ENCODE peak calls at places on chromosomes 11 and 22, in nine cellular contexts. S is activated CD4-positive, alpha-beta T cell treated with anti-CD3 and anti-CD28 coated beads for 24 hours; O is kidney glomerular epithelial cell; G is EH; U is amniotic stem cell; F is activated T-helper 1 cell treated with anti-CD3 and anti-CD28 coated beads, Interleukin-12 subunit alpha, Interleukin-12 subunit beta, Interleukin-2, Interleukin-4 antibody, amounts not matched to agents 30 ng/mL and 10 ng/mL and 1 ng/mL, durations not matched to agents 14 hours and 24 hours and 36 hours; C is fibroblast of the conjunctiva; Q is stimulated activated naive CD4-positive, alpha-beta T cell; M is activated T-cell treated with anti-CD3 and anti-CD28 coated beads, Interleukin-2, amount 50 U/mL, for 1 hour. H is an unnamed sample.

GRCh38 chr11:96267490-96268010 is 75.4 kb downstream of the MAML2 start:
- DNase-seq in S (peak), O (no peak), G (no peak), U (no peak), F (no peak), C (no peak), Q (no peak), M (no peak), H (no peak)

GRCh38 chr11:66815646-66816045 is 27.6 kb upstream of the RCE1 start:
- DNase-seq in S (no peak), O (no peak), G (peak), U (no peak), F (no peak), C (no peak), Q (no peak), M (no peak), H (no peak)

GRCh38 chr11:6200975-6201374 is 2.0 kb downstream of the OR52W1 start:
- DNase-seq in S (no peak), O (no peak), G (no peak), U (no peak), F (no peak), C (no peak), Q (no peak), M (no peak), H (no peak)

GRCh38 chr11:7646866-7647265 is 26.4 kb downstream of the CYB5R2 start:
- DNase-seq in S (no peak), O (no peak), G (no peak), U (no peak), F (no peak), C (no peak), Q (no peak), M (no peak), H (no peak)

GRCh38 chr11:93929407-93929806 is 79.0 kb upstream of the VSTM5 start:
- DNase-seq in S (no peak), O (no peak), G (no peak), U (no peak), F (no peak), C (no peak), Q (no peak), M (no peak), H (no peak)

GRCh38 chr22:50694099-50694498 is 21.5 kb downstream of the SHANK3 start:
- DNase-seq in S (no peak), O (no peak), G (no peak), U (no peak), F (no peak), C (no peak), Q (no peak), M (no peak), H (no peak)

GRCh38 chr22:43152355-43153071 is 1.2 kb downstream of the TSPO start:
- DNase-seq in S (peak), O (peak), G (peak), U (peak), F (peak), C (peak), Q (peak), M (peak), H (peak)

GRCh38 chr22:29143848-29144785 is 61.6 kb upstream of the EMID1 start:
- DNase-seq in S (no peak), O (no peak), G (no peak), U (no peak), F (no peak), C (no peak), Q (no peak), M (no peak), H (peak)

GRCh38 chr11:117020873-117021564 is 77.2 kb downstream of the SIK3 start:
- DNase-seq in S (no peak), O (no peak), G (no peak), U (no peak), F (no peak), C (no peak), Q (no peak), M (no peak), H (no peak)

GRCh38 chr11:112801286-112802088 is 159.7 kb upstream of the NCAM1 start:
- DNase-seq in S (no peak), O (no peak), G (no peak), U (no peak), F (no peak), C (no peak), Q (no peak), M (no peak), H (no peak)

GRCh38 chr11:123405123-123405592 is 24.9 kb upstream of the GRAMD1B start:
- DNase-seq in S (no peak), O (no peak), G (peak), U (no peak), F (no peak), C (no peak), Q (no peak), M (no peak), H (no peak)

GRCh38 chr11:57480409-57481137 is 20.2 kb downstream of the RTN4RL2 start:
- DNase-seq in S (peak), O (peak), G (peak), U (no peak), F (peak), C (no peak), Q (peak), M (peak), H (peak)

GRCh38 chr22:48199667-48200066 is 1437.2 kb downstream of the TBC1D22A start:
- DNase-seq in S (no peak), O (no peak), G (no peak), U (no peak), F (no peak), C (no peak), Q (no peak), M (no peak), H (peak)

GRCh38 chr11:74019860-74020259 is 11.0 kb upstream of the UCP3 start:
- DNase-seq in S (peak), O (no peak), G (no peak), U (no peak), F (no peak), C (no peak), Q (no peak), M (no peak), H (no peak)

GRCh38 chr11:71266114-71266833 is 13.9 kb upstream of the SHANK2 start:
- DNase-seq in S (no peak), O (no peak), G (no peak), U (no peak), F (no peak), C (no peak), Q (no peak), M (no peak), H (no peak)

GRCh38 chr22:19631899-19632670 is 82.2 kb upstream of the SEPTIN5 start:
- DNase-seq in S (no peak), O (no peak), G (peak), U (peak), F (no peak), C (peak), Q (no peak), M (no peak), H (peak)

GRCh38 chr22:50139843-50140415 is 30.6 kb upstream of the PANX2 start:
- DNase-seq in S (no peak), O (no peak), G (no peak), U (no peak), F (no peak), C (no peak), Q (no peak), M (no peak), H (no peak)

GRCh38 chr11:4830909-4831308 is 9.8 kb downstream of the OR51F2 start:
- DNase-seq in S (no peak), O (no peak), G (no peak), U (no peak), F (no peak), C (no peak), Q (no peak), M (no peak), H (no peak)

GRCh38 chr11:73249304-73249703 is 22.8 kb upstream of the P2RY6 start:
- DNase-seq in S (no peak), O (peak), G (no peak), U (no peak), F (no peak), C (no peak), Q (no peak), M (no peak), H (no peak)

GRCh38 chr11:17742019-17742418 is 7.4 kb downstream of the KCNC1 start:
- DNase-seq in S (no peak), O (no peak), G (no peak), U (no peak), F (no peak), C (no peak), Q (no peak), M (no peak), H (no peak)

GRCh38 chr22:37100589-37101127 is 8.9 kb downstream of the TMPRSS6 start:
- DNase-seq in S (no peak), O (no peak), G (no peak), U (no peak), F (no peak), C (no peak), Q (no peak), M (no peak), H (no peak)

GRCh38 chr11:62689421-62690183 is at the start of gene LRRN4CL:
- DNase-seq in S (no peak), O (no peak), G (peak), U (peak), F (no peak), C (peak), Q (no peak), M (no peak), H (no peak)

GRCh38 chr22:38422615-38423511 is 32.1 kb downstream of the KCNJ4 start:
- DNase-seq in S (no peak), O (peak), G (no peak), U (no peak), F (no peak), C (no peak), Q (no peak), M (no peak), H (no peak)

GRCh38 chr11:117437791-117438130 is 110.1 kb downstream of the CEP164 start:
- DNase-seq in S (no peak), O (no peak), G (no peak), U (no peak), F (no peak), C (no peak), Q (no peak), M (no peak), H (no peak)

GRCh38 chr11:117909611-117910382 is 19.4 kb downstream of the TMPRSS13 start:
- DNase-seq in S (no peak), O (no peak), G (no peak), U (no peak), F (no peak), C (no peak), Q (no peak), M (no peak), H (no peak)

GRCh38 chr11:65695459-65696241 is 16.4 kb upstream of the KAT5 start:
- DNase-seq in S (no peak), O (peak), G (no peak), U (no peak), F (no peak), C (no peak), Q (no peak), M (no peak), H (no peak)

GRCh38 chr11:18927550-18928322 is 11.5 kb downstream of the MRGPRX1 start:
- DNase-seq in S (no peak), O (no peak), G (no peak), U (no peak), F (no peak), C (no peak), Q (no peak), M (no peak), H (no peak)

H was measured in ecto neural progenitor cell.